ENCODE peak calls at places on chromosomes 16 and 17, in five cellular contexts. E is uterus, C is AG04450, N is GM12865, L is BE2C. W is an unnamed sample.

GRCh38 chr16:30473231-30474061 is 904 bp downstream of the ITGAL start:
- DNase-seq in E (no peak), C (no peak), N (peak), L (no peak), W (peak)

GRCh38 chr17:4426499-4427208 is 7.1 kb upstream of the SPNS3 start:
- DNase-seq in E (no peak), C (no peak), N (no peak), L (no peak), W (peak)

GRCh38 chr17:79940381-79941087 is 95.1 kb downstream of the TBC1D16 start:
- DNase-seq in E (no peak), C (no peak), N (no peak), L (peak), W (no peak)

GRCh38 chr17:77154187-77154586 is 13.4 kb downstream of the SEC14L1 start:
- DNase-seq in E (no peak), C (no peak), N (no peak), L (no peak), W (no peak)

GRCh38 chr16:50154369-50154947 is 1.4 kb downstream of the TENT4B start:
- DNase-seq in E (no peak), C (no peak), N (peak), L (no peak), W (no peak)

GRCh38 chr16:78782572-78782971 is 683.1 kb downstream of the WWOX start:
- DNase-seq in E (no peak), C (no peak), N (no peak), L (no peak), W (no peak)

GRCh38 chr16:8044796-8045195 is 545.5 kb downstream of the TMEM114 start:
- DNase-seq in E (no peak), C (no peak), N (no peak), L (no peak), W (no peak)

GRCh38 chr17:19978206-19978802 is 676 bp upstream of the AKAP10 start:
- DNase-seq in E (no peak), C (no peak), N (no peak), L (no peak), W (peak)

GRCh38 chr16:89922477-89922883 is 662 bp upstream of the TUBB3 start:
- DNase-seq in E (peak), C (peak), N (no peak), L (peak), W (peak)

GRCh38 chr17:557371-557770 is 157.3 kb downstream of the VPS53 start:
- DNase-seq in E (no peak), C (peak), N (no peak), L (no peak), W (no peak)

GRCh38 chr17:80252871-80253270 is 7.8 kb upstream of the RNF213 start:
- DNase-seq in E (no peak), C (no peak), N (peak), L (peak), W (peak)

DNA sequence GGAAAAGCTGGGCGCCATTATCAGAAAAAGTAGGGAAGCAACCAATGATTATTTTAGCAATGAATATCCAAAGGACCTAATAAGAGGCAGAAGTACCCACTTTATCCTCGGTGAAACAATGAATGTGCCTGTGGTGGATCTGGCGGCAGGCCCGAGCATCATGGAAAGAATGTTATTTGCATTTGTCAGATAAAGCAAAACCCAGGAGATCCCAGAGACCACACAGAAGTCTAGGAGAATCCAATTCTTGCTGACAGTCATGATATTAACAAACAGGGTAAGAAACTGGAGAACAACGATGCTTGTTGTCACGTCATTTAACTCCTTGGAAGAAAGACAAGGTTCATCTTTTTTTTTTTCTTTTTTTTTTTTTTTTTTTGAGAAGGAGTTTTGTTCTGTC is 12.0 kb upstream of the TNRC6A start:
- DNase-seq in E (no peak), C (no peak), N (no peak), L (no peak), W (no peak)
- TF ChIP-seq CTCF in E (no peak), C (no peak), N (no peak), L (no peak), W (no peak)

DNA sequence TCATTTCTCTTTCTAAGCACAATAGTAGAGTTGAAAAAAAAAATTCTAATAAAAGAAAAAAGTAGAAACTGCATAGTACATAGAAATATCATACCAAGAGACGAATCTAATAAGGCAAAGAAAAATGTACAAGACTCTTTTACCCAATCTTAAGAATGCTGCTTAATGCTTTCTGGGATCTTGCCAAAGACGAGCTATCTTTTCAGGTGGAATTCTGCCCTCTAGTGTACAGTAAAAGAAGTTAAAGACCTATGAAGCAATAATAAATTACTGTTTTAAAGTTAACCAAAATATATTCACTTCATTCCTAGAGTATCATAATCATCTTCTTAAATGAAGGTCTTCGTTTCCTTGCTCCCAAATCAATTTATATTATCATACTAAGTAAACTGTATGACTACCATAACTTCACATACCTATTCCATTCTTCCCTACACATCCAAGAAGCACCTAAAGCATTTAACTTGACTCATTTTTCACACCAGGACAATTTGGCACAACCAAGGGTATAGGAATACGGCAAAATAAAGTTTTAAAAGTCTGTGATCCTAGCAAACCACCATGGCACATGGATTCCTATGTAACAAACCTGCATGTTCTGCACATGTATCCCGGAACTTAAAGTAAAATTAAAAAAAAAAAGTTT is 47.7 kb downstream of the CFDP1 start:
- DNase-seq in E (no peak), C (peak), N (peak), L (no peak), W (peak)
- TF ChIP-seq CTCF in E (peak), C (peak), N (peak), L (peak), W (peak)

GRCh38 chr17:49600949-49601348 is 25.3 kb downstream of the NXPH3 start:
- DNase-seq in E (no peak), C (no peak), N (no peak), L (no peak), W (no peak)

GRCh38 chr17:49604314-49604869 is 28.7 kb downstream of the NXPH3 start:
- DNase-seq in E (no peak), C (no peak), N (no peak), L (no peak), W (no peak)

GRCh38 chr17:49602783-49603182 is 27.1 kb downstream of the NXPH3 start:
- DNase-seq in E (no peak), C (no peak), N (no peak), L (no peak), W (no peak)

GRCh38 chr17:49603238-49603637 is 27.6 kb downstream of the NXPH3 start:
- DNase-seq in E (no peak), C (no peak), N (no peak), L (no peak), W (no peak)

GRCh38 chr17:49603720-49604119 is 28.0 kb downstream of the NXPH3 start:
- DNase-seq in E (no peak), C (no peak), N (no peak), L (no peak), W (no peak)
- TF ChIP-seq CTCF in E (no peak), C (peak), N (no peak), L (peak), W (no peak)

DNA sequence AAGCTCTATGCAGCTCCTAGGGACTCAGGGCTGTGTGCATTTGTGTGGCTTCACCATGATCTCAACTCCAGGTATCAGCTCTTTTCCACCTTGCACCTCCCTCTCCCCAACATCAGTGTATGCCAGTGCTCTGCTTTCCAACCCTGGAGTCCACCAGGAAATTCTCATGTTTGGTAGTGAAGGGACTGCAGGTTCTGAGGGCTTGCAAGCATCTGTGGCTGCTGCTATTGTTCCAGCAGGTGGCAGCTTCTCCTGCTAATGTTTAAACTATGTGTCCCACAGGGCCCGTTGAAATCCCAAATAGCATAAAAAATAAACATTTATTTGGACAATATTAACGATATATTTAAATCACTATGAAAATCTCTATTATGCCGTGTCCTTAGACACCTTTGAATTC is 82.0 kb downstream of the RGS9 start:
- DNase-seq in E (no peak), C (no peak), N (no peak), L (no peak), W (no peak)
- TF ChIP-seq CTCF in E (no peak), C (peak), N (peak), L (peak), W (no peak)

DNA sequence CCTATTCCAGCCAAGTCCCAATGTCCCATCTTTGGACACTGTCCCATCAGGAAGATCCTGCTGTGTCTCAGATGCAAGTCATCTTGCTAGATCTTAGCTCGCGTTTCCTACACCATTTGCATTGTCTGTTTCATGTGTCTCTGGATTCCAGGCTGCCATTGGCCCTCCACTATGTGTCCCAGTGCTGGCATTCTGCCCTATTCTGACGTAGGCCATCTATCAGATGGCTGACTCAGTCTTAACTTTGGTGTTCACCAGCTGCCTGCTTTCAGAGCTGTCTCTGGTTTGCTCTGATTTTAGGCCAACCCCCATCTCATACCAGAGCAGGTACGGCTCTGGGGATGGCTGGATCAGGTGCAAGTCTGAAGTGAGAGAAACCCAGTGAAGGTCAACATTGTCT is 300.9 kb upstream of the ASIC2 start:
- DNase-seq in E (no peak), C (no peak), N (no peak), L (peak), W (no peak)
- TF ChIP-seq CTCF in E (no peak), C (no peak), N (no peak), L (no peak), W (no peak)

GRCh38 chr17:61450641-61451537 is 1.3 kb upstream of the TBX4 start:
- DNase-seq in E (no peak), C (no peak), N (no peak), L (no peak), W (peak)
- TF ChIP-seq CTCF in E (no peak), C (no peak), N (no peak), L (peak), W (no peak)

W was measured in GM13977.